ENCODE peak calls at places on chromosomes 16 and 17, in eight cellular contexts. F, O, S, X, E, A, U and J are unnamed samples.
A peak's percentile ranks its signal among the peaks of the same experiment; 100 is the strongest.

GRCh38 chr17:76365256-76365903 is 11.7 kb upstream of the PRPSAP1 start:
- DNase-seq in A (no peak), S (no peak), O (no peak), X (no peak), F (no peak), U (no peak), E (no peak), J (peak; percentile 48)

GRCh38 chr17:75036643-75037268 is 10.0 kb downstream of the ATP5PD start:
- DNase-seq in U (peak; percentile 66), X (peak; percentile 66), O (peak; percentile 96), S (peak; percentile 75), F (no peak), A (peak; percentile 81), E (peak; percentile 91), J (peak; percentile 77)

GRCh38 chr16:79366635-79367034 is 233.9 kb downstream of the MAF start:
- DNase-seq in S (no peak), E (no peak), U (no peak), O (no peak), X (no peak), A (no peak), F (no peak), J (no peak)

GRCh38 chr17:4645642-4646041 is 4.2 kb upstream of the ALOX15 start:
- DNase-seq in U (no peak), E (no peak), O (no peak), F (no peak), A (no peak), X (no peak), S (no peak), J (no peak)

GRCh38 chr17:31008374-31009035 is 37.7 kb downstream of the RNF135 start:
- DNase-seq in F (peak; percentile 61), E (peak; percentile 85), S (no peak), A (peak; percentile 55), X (peak; percentile 68), U (no peak), O (peak; percentile 73), J (peak; percentile 39)

GRCh38 chr16:377419-377951 is 4.3 kb downstream of the PGAP6 start:
- DNase-seq in U (no peak), E (no peak), O (no peak), A (no peak), F (no peak), S (no peak), X (peak; percentile 14), J (no peak)

GRCh38 chr17:30921544-30922196 is at the start of gene ADAP2:
- DNase-seq in E (peak; percentile 87), F (peak; percentile 51), S (peak; percentile 72), A (peak; percentile 45), O (peak; percentile 73), X (peak; percentile 68), U (no peak), J (peak; percentile 11)

GRCh38 chr17:38896373-38896954 is 26.6 kb downstream of the LASP1 start:
- DNase-seq in S (no peak), A (no peak), E (no peak), F (no peak), U (no peak), O (no peak), X (no peak), J (no peak)

GRCh38 chr17:78722101-78722761 is 59.8 kb downstream of the CYTH1 start:
- DNase-seq in A (no peak), X (no peak), F (no peak), O (peak; percentile 77), U (no peak), S (no peak), E (no peak), J (no peak)

GRCh38 chr16:65789546-65789945 is 576.9 kb upstream of the CDH5 start:
- DNase-seq in X (no peak), S (no peak), O (no peak), F (no peak), U (no peak), E (no peak), A (no peak), J (no peak)

GRCh38 chr16:49441366-49441780 is 67.8 kb downstream of the C16orf78 start:
- DNase-seq in S (no peak), O (no peak), X (peak; percentile 34), U (no peak), E (peak; percentile 71), F (peak; percentile 78), A (peak; percentile 22), J (no peak)

GRCh38 chr16:78385406-78385805 is 286.0 kb downstream of the WWOX start:
- DNase-seq in S (no peak), E (no peak), F (no peak), X (no peak), A (no peak), O (no peak), U (no peak), J (no peak)

GRCh38 chr17:57993471-57994365 is 5.7 kb upstream of the VEZF1 start:
- DNase-seq in S (no peak), O (no peak), E (no peak), U (no peak), F (no peak), A (no peak), X (no peak), J (no peak)

GRCh38 chr16:52912565-52913173 is 140.0 kb downstream of the CHD9NB start:
- DNase-seq in O (no peak), S (peak; percentile 55), A (peak; percentile 67), U (no peak), X (peak; percentile 76), E (no peak), F (peak; percentile 12), J (peak; percentile 38)

GRCh38 chr17:28951428-28951990 is at the start of gene PHF12:
- DNase-seq in S (peak; percentile 96), A (peak; percentile 100), O (peak; percentile 100), E (peak; percentile 100), F (peak; percentile 86), X (peak; percentile 100), U (peak; percentile 100), J (peak; percentile 100)

GRCh38 chr17:52604105-52604504 is 445.6 kb upstream of the CA10 start:
- DNase-seq in F (no peak), E (no peak), X (no peak), U (no peak), O (no peak), A (no peak), S (no peak), J (no peak)
- TF ChIP-seq POLR2A in F (no peak), E (no peak), X (no peak), U (no peak), O (no peak), A (no peak), S (no peak), J (no peak)

GRCh38 chr17:49762148-49762941 is 1.6 kb downstream of the FAM117A start:
- DNase-seq in F (no peak), E (no peak), X (no peak), S (no peak), U (no peak), A (no peak), O (no peak), J (peak; percentile 63)

GRCh38 chr17:49760909-49761558 is 2.9 kb downstream of the FAM117A start:
- DNase-seq in X (no peak), S (no peak), E (no peak), O (no peak), A (no peak), U (no peak), F (no peak), J (peak; percentile 90)

GRCh38 chr17:49763735-49764558 is at the start of gene FAM117A:
- DNase-seq in E (peak; percentile 94), S (peak; percentile 99), U (peak; percentile 95), O (peak; percentile 99), X (peak; percentile 98), F (peak; percentile 95), A (peak; percentile 99), J (peak; percentile 99)

GRCh38 chr17:49766918-49767530 is 3.1 kb upstream of the FAM117A start:
- DNase-seq in U (no peak), A (no peak), F (no peak), X (no peak), S (no peak), E (no peak), O (no peak), J (peak; percentile 92)

DNA sequence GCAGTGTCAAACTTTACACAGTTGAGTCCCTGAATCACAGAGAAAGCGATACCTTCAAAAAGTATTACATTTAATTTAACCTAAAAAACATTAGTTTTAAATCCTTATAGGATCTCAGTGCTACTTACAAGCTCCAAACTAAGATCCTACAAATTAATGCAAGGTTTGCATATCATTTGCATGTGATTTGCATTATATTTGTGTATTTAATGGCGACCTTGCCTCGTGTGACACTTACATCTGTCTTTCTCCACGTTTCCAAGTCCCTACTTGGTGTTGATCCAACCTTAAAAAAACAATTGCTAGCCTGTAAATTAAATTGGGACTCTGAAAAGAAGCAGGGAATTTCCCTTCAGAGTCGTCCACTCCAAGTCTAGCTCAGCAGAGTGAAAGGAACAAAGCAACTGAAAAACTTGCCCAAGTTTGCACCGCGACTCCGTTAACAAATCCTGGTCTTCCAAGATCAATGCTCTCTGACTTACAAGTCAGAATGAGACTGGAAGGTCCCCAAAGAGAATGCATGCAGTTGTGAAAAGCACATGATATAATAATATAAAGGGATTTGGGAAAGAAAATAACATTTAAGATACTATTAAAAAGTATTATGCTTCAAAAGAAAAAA is 739 bp upstream of the FAM117A start:
- DNase-seq in O (no peak), X (no peak), E (no peak), U (no peak), S (no peak), A (no peak), F (no peak), J (no peak)
- TF ChIP-seq POLR2A in O (no peak), X (no peak), E (no peak), U (no peak), S (no peak), A (no peak), F (no peak), J (no peak)

DNA sequence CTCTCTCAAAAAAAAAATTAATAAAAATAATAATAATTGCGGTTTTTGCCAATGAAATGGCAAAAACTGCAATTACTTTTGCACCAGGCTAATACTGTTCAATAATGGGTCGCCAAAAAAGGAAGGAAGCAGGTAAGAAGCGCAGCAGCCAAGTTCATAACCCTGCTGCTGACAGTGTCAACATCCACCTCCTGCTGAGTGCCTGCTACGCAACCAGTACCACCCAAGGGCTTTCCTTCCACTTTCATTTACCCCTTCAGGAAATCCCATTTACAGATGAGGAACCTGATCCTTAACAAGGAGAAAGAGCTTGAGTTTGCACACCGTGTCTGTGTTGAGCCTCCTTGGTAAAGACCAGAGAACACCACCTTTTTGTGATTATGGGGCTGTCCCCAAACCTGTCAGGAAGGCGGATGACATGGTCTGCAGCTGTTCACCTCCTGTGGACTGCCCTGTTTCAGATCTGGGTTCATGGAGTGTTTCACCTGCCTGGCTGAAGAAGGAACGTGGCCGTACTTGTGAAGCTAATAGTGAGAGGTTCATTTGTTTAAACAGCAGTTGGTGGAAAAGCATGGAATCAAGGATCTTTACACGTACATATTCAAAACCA is 378.0 kb downstream of the SLC39A11 start:
- DNase-seq in X (no peak), A (no peak), S (no peak), O (no peak), U (no peak), E (no peak), F (no peak), J (no peak)
- TF ChIP-seq POLR2A in X (no peak), A (no peak), S (no peak), O (no peak), U (no peak), E (no peak), F (no peak), J (no peak)

DNA sequence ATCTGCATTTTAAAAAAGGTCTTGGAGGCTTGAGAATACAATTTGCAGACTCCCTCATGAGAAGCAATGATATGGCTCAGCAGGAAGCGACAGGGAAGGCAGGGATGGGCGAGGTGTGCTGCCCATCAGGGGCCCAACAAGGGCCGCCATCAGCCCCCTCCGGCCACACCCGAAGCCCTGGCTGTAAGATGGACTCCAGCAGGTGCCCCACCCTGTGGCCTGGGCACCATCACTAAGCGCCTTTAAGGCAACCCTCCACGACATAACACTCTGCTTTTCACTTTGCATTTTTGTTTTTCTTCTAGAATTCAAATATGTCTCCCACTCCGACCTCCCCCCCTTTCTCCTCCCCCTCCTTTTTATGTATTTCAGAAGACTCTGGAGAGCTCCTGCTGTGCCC is 52.2 kb upstream of the RCVRN start:
- DNase-seq in F (no peak), E (no peak), S (no peak), A (no peak), X (no peak), U (no peak), O (no peak), J (no peak)
- TF ChIP-seq POLR2A in F (no peak), E (no peak), S (no peak), A (no peak), X (no peak), U (no peak), O (no peak), J (no peak)